ENCODE peak calls at places on chromosomes 3 and 15, in four cellular contexts. One of them, this sample, is unnamed.

GRCh38 chr15:81029416-81030367 is 29.0 kb downstream of the TLNRD1 start:
- DNase-seq in coronary artery: no peak
- DNase-seq in GM23338: no peak
- DNase-seq in GM04504: no peak
- DNase-seq in this sample: peak

GRCh38 chr15:72866086-72866646 is 82.6 kb upstream of the ADPGK start:
- DNase-seq in coronary artery: no peak
- DNase-seq in GM23338: no peak
- DNase-seq in GM04504: no peak
- DNase-seq in this sample: no peak

GRCh38 chr3:72259755-72260589 is 475.0 kb upstream of the PROK2 start:
- DNase-seq in coronary artery: no peak
- DNase-seq in GM23338: no peak
- DNase-seq in GM04504: no peak
- DNase-seq in this sample: no peak

GRCh38 chr3:145739926-145740325 is 421.1 kb downstream of the PLOD2 start:
- DNase-seq in coronary artery: no peak
- DNase-seq in GM23338: no peak
- DNase-seq in GM04504: no peak
- DNase-seq in this sample: no peak

GRCh38 chr15:40953713-40954074 is 423 bp downstream of the CHAC1 start:
- DNase-seq in coronary artery: no peak
- DNase-seq in GM23338: peak
- DNase-seq in GM04504: no peak
- DNase-seq in this sample: no peak

GRCh38 chr3:23672628-23673027 is 133.1 kb upstream of the UBE2E1 start:
- DNase-seq in coronary artery: no peak
- DNase-seq in GM23338: no peak
- DNase-seq in GM04504: no peak
- DNase-seq in this sample: no peak

GRCh38 chr15:64619880-64620839 is 155.2 kb downstream of the RBPMS2 start:
- DNase-seq in coronary artery: no peak
- DNase-seq in GM23338: no peak
- DNase-seq in GM04504: peak
- DNase-seq in this sample: no peak

GRCh38 chr3:105516972-105517371 is 150.3 kb downstream of the ALCAM start:
- DNase-seq in coronary artery: no peak
- DNase-seq in GM23338: peak
- DNase-seq in GM04504: no peak
- DNase-seq in this sample: no peak

GRCh38 chr15:87764461-87765236 is 491.9 kb downstream of the NTRK3 start:
- DNase-seq in coronary artery: no peak
- DNase-seq in GM23338: peak
- DNase-seq in GM04504: peak
- DNase-seq in this sample: no peak

GRCh38 chr15:63559753-63560152 is 37.4 kb upstream of the FBXL22 start:
- DNase-seq in coronary artery: no peak
- DNase-seq in GM23338: peak
- DNase-seq in GM04504: no peak
- DNase-seq in this sample: no peak

GRCh38 chr3:157066335-157067071 is 93.4 kb downstream of the CCNL1 start:
- DNase-seq in coronary artery: no peak
- DNase-seq in GM23338: no peak
- DNase-seq in GM04504: peak
- DNase-seq in this sample: peak

GRCh38 chr3:119597548-119598288 is at the start of gene PLA1A:
- DNase-seq in coronary artery: no peak
- DNase-seq in GM23338: no peak
- DNase-seq in GM04504: no peak
- DNase-seq in this sample: no peak

GRCh38 chr3:124592658-124593441 is 137.4 kb upstream of the UMPS start:
- DNase-seq in coronary artery: no peak
- DNase-seq in GM23338: peak
- DNase-seq in GM04504: no peak
- DNase-seq in this sample: no peak

GRCh38 chr3:43998841-43999805 is 242.6 kb upstream of the TOPAZ1 start:
- DNase-seq in coronary artery: no peak
- DNase-seq in GM23338: peak
- DNase-seq in GM04504: no peak
- DNase-seq in this sample: no peak

GRCh38 chr3:34352932-34353331 is 554.5 kb downstream of the PDCD6IP start:
- DNase-seq in coronary artery: no peak
- DNase-seq in GM23338: no peak
- DNase-seq in GM04504: no peak
- DNase-seq in this sample: no peak

This sample was measured in RKO.